ENCODE peak calls at places on chromosomes 4 and X, in eight cellular contexts. E is fibroblast of lung; X is brain microvascular endothelial cell; N is tibial artery; A is ovary; V is endodermal cell; C is CD4-positive, alpha-beta T cell; W is OCI-LY7. S is an unnamed sample.

GRCh38 chr4:173189117-173189693 is 20.6 kb downstream of the GALNT7 start:
- DNase-seq in V (no peak), C (no peak), X (peak; percentile 35), E (peak; percentile 84), W (no peak), N (no peak), A (no peak), S (no peak)

GRCh38 chrX:145817299-145817665 is 347 bp upstream of the SLITRK2 start:
- DNase-seq in E (no peak), V (peak; percentile 68), A (no peak), N (no peak), C (no peak), W (no peak), X (no peak), S (no peak)

GRCh38 chr4:2069161-2069971 is 10.2 kb downstream of the NAT8L start:
- DNase-seq in W (no peak), V (peak; percentile 44), C (no peak), N (peak; percentile 56), X (no peak), A (no peak), E (no peak), S (no peak)

GRCh38 chr4:123701046-123701445 is 304.5 kb downstream of the SPRY1 start:
- DNase-seq in N (no peak), X (no peak), E (peak; percentile 3), W (no peak), V (no peak), C (no peak), A (no peak), S (no peak)

GRCh38 chrX:23981711-23982110 is 45.3 kb downstream of the KLHL15 start:
- DNase-seq in X (no peak), N (no peak), E (no peak), V (no peak), W (no peak), C (no peak), A (no peak), S (no peak)

GRCh38 chrX:152907084-152907651 is 9.3 kb downstream of the ZNF185 start:
- DNase-seq in E (peak; percentile 93), V (peak; percentile 86), C (no peak), X (peak; percentile 81), W (no peak), N (no peak), A (no peak), S (no peak)

GRCh38 chr4:90027565-90027964 is 99.6 kb upstream of the CCSER1 start:
- DNase-seq in E (no peak), X (no peak), N (no peak), V (no peak), C (no peak), A (no peak), W (no peak), S (no peak)

GRCh38 chr4:111128327-111128726 is 505.4 kb upstream of the PITX2 start:
- DNase-seq in V (no peak), C (no peak), W (no peak), X (no peak), N (no peak), E (no peak), A (no peak), S (no peak)

GRCh38 chr4:9925750-9926439 is 95.4 kb downstream of the SLC2A9 start:
- DNase-seq in V (no peak), E (no peak), C (no peak), W (no peak), X (no peak), A (no peak), N (no peak), S (no peak)

GRCh38 chr4:100936676-100937390 is 410.5 kb downstream of the PPP3CA start:
- DNase-seq in V (no peak), C (no peak), N (no peak), E (peak; percentile 26), A (no peak), W (no peak), X (no peak), S (no peak)

GRCh38 chrX:140091276-140091886 is 126.1 kb upstream of the CXorf66 start:
- DNase-seq in V (peak; percentile 81), X (no peak), N (peak; percentile 60), W (no peak), E (peak; percentile 12), C (peak; percentile 1), A (peak; percentile 18), S (no peak)

GRCh38 chrX:101550362-101550761 is at the start of gene ARMCX1:
- DNase-seq in C (no peak), V (peak; percentile 81), X (peak; percentile 64), N (peak; percentile 86), W (no peak), E (peak; percentile 74), A (peak; percentile 74), S (no peak)

GRCh38 chr4:14880805-14881204 is 121.5 kb upstream of the CPEB2 start:
- DNase-seq in V (no peak), X (no peak), E (no peak), A (no peak), C (no peak), N (no peak), W (no peak), S (no peak)

GRCh38 chrX:101803451-101803850 is 128.4 kb downstream of the ZMAT1 start:
- DNase-seq in C (no peak), N (no peak), X (no peak), A (no peak), V (peak; percentile 44), W (no peak), E (peak; percentile 4), S (no peak)

GRCh38 chr4:165597581-165598480 is 219.0 kb downstream of the CPE start:
- DNase-seq in V (no peak), N (no peak), X (no peak), C (no peak), A (no peak), E (no peak), W (no peak), S (no peak)

GRCh38 chrX:19017271-19017670 is 33.4 kb upstream of the PHKA2 start:
- DNase-seq in N (no peak), C (no peak), X (no peak), E (peak; percentile 7), W (peak; percentile 8), A (no peak), V (peak; percentile 70), S (peak; percentile 34)

GRCh38 chrX:43964936-43965335 is 8.3 kb downstream of the NDP start:
- DNase-seq in V (no peak), N (no peak), C (no peak), A (no peak), W (no peak), E (peak; percentile 16), X (no peak), S (no peak)

GRCh38 chrX:70481871-70482270 is 37.2 kb downstream of the DLG3 start:
- DNase-seq in E (no peak), V (no peak), N (no peak), X (no peak), C (no peak), A (no peak), W (no peak), S (peak; percentile 33)

GRCh38 chrX:41473936-41474725 is 27.0 kb downstream of the NYX start:
- DNase-seq in V (no peak), X (no peak), C (no peak), E (no peak), A (no peak), N (no peak), W (no peak), S (no peak)

GRCh38 chrX:41475166-41475565 is 28.0 kb downstream of the NYX start:
- DNase-seq in W (no peak), A (no peak), V (peak; percentile 91), X (no peak), E (no peak), C (no peak), N (no peak), S (no peak)

GRCh38 chrX:41472231-41472815 is 25.2 kb downstream of the NYX start:
- DNase-seq in N (no peak), X (no peak), C (no peak), V (peak; percentile 71), E (peak; percentile 30), W (no peak), A (no peak), S (no peak)

GRCh38 chrX:41475611-41476241 is 28.6 kb downstream of the NYX start:
- DNase-seq in A (no peak), W (no peak), X (no peak), N (no peak), V (peak; percentile 94), E (no peak), C (no peak), S (peak; percentile 19)

GRCh38 chrX:41474726-41475100 is 27.6 kb downstream of the NYX start:
- DNase-seq in C (no peak), X (no peak), A (no peak), E (no peak), W (no peak), N (no peak), V (no peak), S (no peak)
- H3K27ac ChIP-seq in C (no peak overlapping the region), X (no peak overlapping the region), A (no peak overlapping the region), E (no peak overlapping the region), W (no peak overlapping the region), N (no peak overlapping the region), V (peak overlapping the region; percentile 98), S (no peak overlapping the region)

DNA sequence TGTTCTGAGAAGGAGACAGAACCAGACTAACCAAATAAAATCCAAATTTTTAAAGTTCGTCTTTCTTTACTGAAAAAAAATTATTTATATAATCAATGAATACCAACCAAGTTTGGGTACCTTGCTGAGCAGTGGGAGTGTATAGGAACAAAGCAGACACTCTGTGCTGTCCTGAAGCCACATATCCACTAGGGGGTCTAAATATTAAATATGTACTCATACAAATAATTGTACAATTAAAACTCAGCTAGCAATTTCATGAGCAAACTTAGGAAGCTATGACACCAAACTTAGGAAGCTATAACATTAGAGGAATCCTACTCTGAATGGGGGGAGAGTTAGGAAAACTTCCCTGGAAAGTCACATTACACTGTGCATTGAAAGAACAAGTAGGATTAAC is 582.0 kb upstream of the EPHA5 start:
- DNase-seq in N (no peak), E (no peak), V (no peak), A (no peak), C (no peak), X (peak; percentile 3), W (no peak), S (no peak)
- TF ChIP-seq CTCF in N (no peak), E (no peak), V (peak; percentile 44), A (no peak), C (no peak), X (peak; percentile 47), W (peak; percentile 38), S (no peak)

DNA sequence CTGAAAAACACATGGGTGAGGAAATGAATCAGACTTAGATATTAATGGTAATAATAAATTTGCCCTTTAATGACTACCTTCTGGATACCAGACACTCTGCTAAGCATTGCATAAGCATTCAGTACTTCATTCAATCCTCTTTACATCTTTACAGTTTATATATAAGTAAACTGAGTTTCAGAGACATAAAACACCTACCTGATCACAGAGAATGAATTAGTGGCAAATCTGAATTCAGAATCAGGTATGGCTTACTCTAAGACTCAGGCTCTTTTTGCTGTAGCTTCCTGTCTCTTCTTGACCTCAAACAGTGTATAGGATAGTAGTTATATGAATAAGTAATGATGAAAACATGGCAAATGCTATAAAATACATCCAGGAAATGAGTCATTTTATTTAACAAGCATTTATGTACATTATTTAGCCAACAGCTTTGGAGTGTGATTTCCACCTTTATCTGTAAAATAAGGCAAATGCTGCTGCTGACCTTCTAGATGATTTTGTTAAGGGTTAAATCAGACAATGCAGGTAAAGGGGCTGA is 83.9 kb downstream of the VEGFC start:
- DNase-seq in E (peak; percentile 3), C (no peak), W (no peak), N (no peak), X (no peak), V (no peak), A (no peak), S (no peak)
- H3K27ac ChIP-seq in E (no peak overlapping the region), C (no peak overlapping the region), W (no peak overlapping the region), N (no peak overlapping the region), X (peak overlapping the region; percentile 40), V (no peak overlapping the region), A (no peak overlapping the region), S (no peak overlapping the region)

GRCh38 chrX:94107981-94108380 is 434.0 kb downstream of the FAM133A start:
- DNase-seq in C (no peak), W (no peak), N (no peak), X (no peak), A (no peak), V (no peak), E (no peak), S (no peak)
- TF ChIP-seq CTCF in C (no peak), W (peak; percentile 14), N (no peak), X (peak; percentile 9), A (no peak), V (peak; percentile 61), E (no peak), S (no peak)